ENCODE peak calls at places on chromosomes 1 and 21, in ten cellular contexts. W is natural killer cell; K is fibroblast of the conjunctiva; A is tibial artery; I is HFF-Myc; Y is heart right ventricle; D is stimulated activated CD4-positive, alpha-beta T cell treated with anti-CD3 and anti-CD28 coated beads, Interleukin-1b, Interleukin-23, amount 100 ng/mL, for 48 hours; V is fibroblast of mammary gland; N is aorta; R is CD8-positive, alpha-beta T cell. P is an unnamed sample.

GRCh38 chr1:14869197-14869596 is 270.7 kb downstream of the KAZN start:
- DNase-seq in W (no peak), K (no peak), A (no peak), I (no peak), Y (no peak), D (no peak), V (no peak), N (no peak), R (no peak), P (no peak)

GRCh38 chr1:182752077-182752826 is 37.3 kb upstream of the NPL start:
- DNase-seq in W (no peak), K (no peak), A (no peak), I (no peak), Y (no peak), D (no peak), V (peak; percentile 61), N (no peak), R (no peak), P (no peak)

GRCh38 chr1:212718499-212718898 is 18.9 kb upstream of the BATF3 start:
- DNase-seq in W (no peak), K (no peak), A (no peak), I (no peak), Y (no peak), D (no peak), V (peak; percentile 49), N (no peak), R (no peak), P (no peak)

GRCh38 chr1:168082008-168082876 is 54.5 kb downstream of the GPR161 start:
- DNase-seq in W (peak; percentile 34), K (peak; percentile 63), A (peak; percentile 69), I (peak; percentile 56), Y (peak; percentile 55), D (peak; percentile 70), V (peak; percentile 85), N (peak; percentile 80), R (peak; percentile 61), P (peak; percentile 29)

GRCh38 chr1:163195728-163196448 is 6.8 kb downstream of the RGS5 start:
- DNase-seq in W (no peak), K (no peak), A (no peak), I (no peak), Y (no peak), D (no peak), V (no peak), N (no peak), R (no peak), P (peak; percentile 87)

GRCh38 chr1:94883688-94884087 is 43.2 kb downstream of the CNN3 start:
- DNase-seq in W (no peak), K (peak; percentile 51), A (no peak), I (no peak), Y (no peak), D (peak; percentile 12), V (peak; percentile 59), N (no peak), R (no peak), P (no peak)

GRCh38 chr1:16233431-16233830 is 3.6 kb downstream of the CPLANE2 start:
- DNase-seq in W (no peak), K (no peak), A (no peak), I (no peak), Y (no peak), D (no peak), V (no peak), N (no peak), R (no peak), P (no peak)

GRCh38 chr1:156025873-156026272 is 5.1 kb upstream of the SSR2 start:
- DNase-seq in W (no peak), K (no peak), A (no peak), I (no peak), Y (no peak), D (peak; percentile 40), V (peak; percentile 35), N (peak; percentile 54), R (peak; percentile 17), P (peak; percentile 26)

GRCh38 chr1:209863766-209864485 is 36.2 kb downstream of the UTP25 start:
- DNase-seq in W (no peak), K (no peak), A (no peak), I (no peak), Y (no peak), D (no peak), V (no peak), N (no peak), R (no peak), P (no peak)

GRCh38 chr1:30242722-30243465 is 480.5 kb downstream of the MATN1 start:
- DNase-seq in W (no peak), K (no peak), A (no peak), I (no peak), Y (no peak), D (no peak), V (no peak), N (no peak), R (no peak), P (no peak)

GRCh38 chr1:38728176-38728908 is 131.2 kb downstream of the RRAGC start:
- DNase-seq in W (no peak), K (peak; percentile 52), A (peak; percentile 33), I (peak; percentile 22), Y (peak; percentile 64), D (no peak), V (peak; percentile 88), N (peak; percentile 82), R (no peak), P (peak; percentile 98)

GRCh38 chr1:157111396-157112165 is 12.0 kb upstream of the ETV3L start:
- DNase-seq in W (no peak), K (no peak), A (no peak), I (no peak), Y (no peak), D (no peak), V (no peak), N (no peak), R (no peak), P (no peak)

GRCh38 chr1:37670133-37670532 is 22.2 kb upstream of the CDCA8 start:
- DNase-seq in W (no peak), K (no peak), A (no peak), I (no peak), Y (no peak), D (no peak), V (no peak), N (no peak), R (no peak), P (no peak)

GRCh38 chr1:161730050-161730564 is 8.8 kb downstream of the FCRLB start:
- DNase-seq in W (no peak), K (no peak), A (no peak), I (no peak), Y (no peak), D (peak; percentile 36), V (peak; percentile 76), N (no peak), R (no peak), P (no peak)

GRCh38 chr21:35168702-35169101 is 119.6 kb upstream of the RUNX1 start:
- DNase-seq in W (no peak), K (no peak), A (no peak), I (no peak), Y (no peak), D (no peak), V (no peak), N (no peak), R (no peak), P (no peak)

GRCh38 chr1:109877776-109878175 is 32.9 kb upstream of the CSF1 start:
- DNase-seq in W (no peak), K (no peak), A (no peak), I (no peak), Y (no peak), D (no peak), V (no peak), N (no peak), R (no peak), P (no peak)

GRCh38 chr1:41847733-41848132 is 71.0 kb downstream of the HIVEP3 start:
- DNase-seq in W (no peak), K (no peak), A (no peak), I (no peak), Y (peak; percentile 22), D (no peak), V (no peak), N (no peak), R (no peak), P (no peak)

GRCh38 chr1:202127061-202127460 is 4.3 kb downstream of the GPR37L1 start:
- DNase-seq in W (no peak), K (no peak), A (no peak), I (no peak), Y (no peak), D (no peak), V (no peak), N (no peak), R (no peak), P (no peak)

GRCh38 chr21:45306832-45307571 is 19.3 kb upstream of the POFUT2 start:
- DNase-seq in W (no peak), K (no peak), A (peak; percentile 72), I (no peak), Y (peak; percentile 83), D (no peak), V (peak; percentile 93), N (peak; percentile 83), R (no peak), P (no peak)

GRCh38 chr1:172531412-172531811 is 1.5 kb upstream of the SUCO start:
- DNase-seq in W (no peak), K (no peak), A (no peak), I (no peak), Y (no peak), D (no peak), V (no peak), N (no peak), R (no peak), P (no peak)

GRCh38 chr1:218211241-218211640 is 73.9 kb upstream of the RRP15 start:
- DNase-seq in W (no peak), K (no peak), A (no peak), I (no peak), Y (no peak), D (no peak), V (no peak), N (no peak), R (no peak), P (no peak)

GRCh38 chr1:41371630-41372599 is 10.7 kb downstream of the FOXO6 start:
- DNase-seq in W (no peak), K (no peak), A (peak; percentile 38), I (peak; percentile 16), Y (peak; percentile 41), D (no peak), V (no peak), N (peak; percentile 67), R (no peak), P (no peak)

GRCh38 chr21:17903029-17903806 is 84.1 kb upstream of the C21orf91 start:
- DNase-seq in W (no peak), K (no peak), A (no peak), I (no peak), Y (no peak), D (no peak), V (peak; percentile 55), N (no peak), R (no peak), P (no peak)

P was measured in pulmonary artery endothelial cell.